ENCODE peak calls at places on chromosome 10, in eight cellular contexts. S, C, F, T, K, V, R and Z are unnamed samples.

GRCh38 chr10:112732277-112732891 is 217.7 kb upstream of the TCF7L2 start:
- DNase-seq in S (peak; percentile 16), C (no peak), F (no peak), T (no peak), K (no peak), V (no peak), R (no peak), Z (no peak)

GRCh38 chr10:15821046-15821683 is 39.1 kb downstream of the MINDY3 start:
- DNase-seq in S (no peak), C (peak; percentile 92), F (no peak), T (no peak), K (no peak), V (no peak), R (no peak), Z (no peak)

GRCh38 chr10:8054243-8054497 is 318 bp upstream of the GATA3 start:
- DNase-seq in S (no peak), C (no peak), F (no peak), T (no peak), K (no peak), V (no peak), R (peak; percentile 58), Z (no peak)

GRCh38 chr10:74293686-74294365 is 142.8 kb downstream of the ADK start:
- DNase-seq in S (peak; percentile 30), C (peak; percentile 47), F (no peak), T (no peak), K (no peak), V (no peak), R (no peak), Z (no peak)

GRCh38 chr10:47404446-47404845 is 20.4 kb upstream of the ZNF488 start:
- DNase-seq in S (no peak), C (no peak), F (no peak), T (no peak), K (no peak), V (no peak), R (no peak), Z (no peak)

GRCh38 chr10:79066460-79067240 is 2.1 kb upstream of the ZMIZ1 start:
- DNase-seq in S (no peak), C (peak; percentile 12), F (no peak), T (no peak), K (peak; percentile 74), V (peak; percentile 69), R (no peak), Z (no peak)

GRCh38 chr10:107918171-107918570 is 753.7 kb upstream of the SORCS1 start:
- DNase-seq in S (no peak), C (no peak), F (no peak), T (no peak), K (no peak), V (no peak), R (no peak), Z (no peak)

GRCh38 chr10:119174109-119174508 is 4.5 kb downstream of the PRDX3 start:
- DNase-seq in S (no peak), C (no peak), F (no peak), T (no peak), K (no peak), V (no peak), R (no peak), Z (no peak)

GRCh38 chr10:24811906-24812305 is 88.2 kb upstream of the ARHGAP21 start:
- DNase-seq in S (no peak), C (no peak), F (no peak), T (no peak), K (no peak), V (no peak), R (no peak), Z (no peak)

GRCh38 chr10:3570855-3571266 is 214.1 kb downstream of the KLF6 start:
- DNase-seq in S (no peak), C (no peak), F (no peak), T (no peak), K (peak; percentile 82), V (no peak), R (no peak), Z (no peak)

GRCh38 chr10:19945275-19945674 is 129.0 kb downstream of the PLXDC2 start:
- DNase-seq in S (peak; percentile 24), C (no peak), F (no peak), T (no peak), K (no peak), V (no peak), R (no peak), Z (peak; percentile 55)

GRCh38 chr10:119222966-119223386 is 15.6 kb downstream of the GRK5 start:
- DNase-seq in S (no peak), C (no peak), F (no peak), T (no peak), K (no peak), V (no peak), R (no peak), Z (no peak)

GRCh38 chr10:58625070-58625469 is 112.4 kb downstream of the BICC1 start:
- DNase-seq in S (no peak), C (no peak), F (no peak), T (no peak), K (no peak), V (no peak), R (no peak), Z (no peak)

GRCh38 chr10:102419561-102420442 is 834 bp upstream of the FBXL15 start:
- DNase-seq in S (peak; percentile 62), C (peak; percentile 69), F (peak; percentile 71), T (peak; percentile 61), K (peak; percentile 70), V (peak; percentile 74), R (no peak), Z (no peak)

GRCh38 chr10:96228408-96229019 is 42.9 kb downstream of the BLNK start:
- DNase-seq in S (no peak), C (no peak), F (peak; percentile 54), T (no peak), K (no peak), V (peak; percentile 44), R (no peak), Z (no peak)

GRCh38 chr10:60827791-60828488 is 49.7 kb downstream of the CDK1 start:
- DNase-seq in S (peak; percentile 39), C (no peak), F (no peak), T (no peak), K (no peak), V (no peak), R (no peak), Z (no peak)

GRCh38 chr10:113047963-113048781 is 98.1 kb downstream of the TCF7L2 start:
- DNase-seq in S (no peak), C (no peak), F (no peak), T (no peak), K (no peak), V (no peak), R (no peak), Z (no peak)

GRCh38 chr10:103929396-103929921 is 11.5 kb upstream of the STN1 start:
- DNase-seq in S (no peak), C (no peak), F (no peak), T (no peak), K (no peak), V (no peak), R (no peak), Z (no peak)

GRCh38 chr10:49153115-49153514 is 19.3 kb upstream of the FAM170B start:
- DNase-seq in S (no peak), C (no peak), F (no peak), T (no peak), K (no peak), V (no peak), R (no peak), Z (no peak)

GRCh38 chr10:117552156-117552620 is 9.6 kb downstream of the EMX2 start:
- DNase-seq in S (no peak), C (no peak), F (no peak), T (no peak), K (no peak), V (no peak), R (no peak), Z (peak; percentile 75)

GRCh38 chr10:16470747-16471146 is 33.9 kb downstream of the PTER start:
- DNase-seq in S (no peak), C (no peak), F (no peak), T (peak; percentile 11), K (no peak), V (no peak), R (no peak), Z (no peak)

GRCh38 chr10:110504111-110504735 is 6.5 kb downstream of the DUSP5 start:
- DNase-seq in S (peak; percentile 65), C (peak; percentile 88), F (peak; percentile 80), T (peak; percentile 26), K (peak; percentile 72), V (peak; percentile 45), R (peak; percentile 69), Z (peak; percentile 54)

GRCh38 chr10:77474386-77474785 is 163.2 kb downstream of the KCNMA1 start:
- DNase-seq in S (no peak), C (no peak), F (no peak), T (no peak), K (no peak), V (no peak), R (no peak), Z (no peak)
- H3K36me3 ChIP-seq in S (no peaks in the 10 kb centered on the region), C (no peaks in the 10 kb centered on the region), F (no peaks in the 10 kb centered on the region), T (no peaks in the 10 kb centered on the region), K (no peaks in the 10 kb centered on the region), V (no peaks in the 10 kb centered on the region), R (no peaks in the 10 kb centered on the region), Z (no peaks in the 10 kb centered on the region)

DNA sequence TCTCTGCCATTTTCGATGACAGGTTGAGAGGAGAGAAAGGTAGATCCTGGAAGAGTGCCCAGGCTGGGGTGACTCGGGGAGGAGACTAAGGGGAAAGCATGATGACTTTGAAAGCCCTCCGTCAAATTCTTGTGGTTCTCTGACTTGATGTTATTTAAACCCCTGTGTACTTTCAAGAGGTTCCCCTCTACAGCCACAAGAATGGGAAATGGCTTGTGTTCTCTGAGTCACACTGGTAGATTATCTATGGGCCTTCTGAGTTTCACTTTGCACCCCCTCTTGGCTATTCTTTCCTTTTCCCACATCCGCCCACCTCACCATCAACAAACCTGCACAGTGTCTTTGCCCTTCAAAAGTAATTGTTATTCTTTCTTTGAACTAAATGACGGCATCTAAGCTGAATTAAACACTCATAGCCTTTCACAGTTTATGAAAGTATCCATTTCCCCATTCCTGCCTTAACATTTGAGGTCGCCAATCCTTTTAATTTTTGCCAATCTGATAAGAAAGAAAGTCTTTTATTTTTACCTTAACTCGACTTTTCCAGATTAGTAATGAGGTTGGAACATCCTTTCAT is 24.1 kb downstream of the PRF1 start:
- DNase-seq in S (no peak), C (peak; percentile 96), F (peak; percentile 76), T (peak; percentile 34), K (peak; percentile 17), V (no peak), R (no peak), Z (no peak)
- H3K4me3 ChIP-seq in S (no peak overlapping the region), C (peak overlapping the region; percentile 14), F (no peak overlapping the region), T (no peak overlapping the region), K (no peak overlapping the region), V (no peak overlapping the region), R (no peak overlapping the region), Z (no peak overlapping the region)

GRCh38 chr10:125060851-125061556 is 99.4 kb downstream of the CTBP2 start:
- DNase-seq in S (peak; percentile 87), C (no peak), F (peak; percentile 88), T (no peak), K (peak; percentile 94), V (peak; percentile 92), R (peak; percentile 92), Z (peak; percentile 79)
- H3K4me1 ChIP-seq in S (peaks cover 96% of the 10 kb centered on the region), C (peaks cover 11% of the 10 kb centered on the region), F (peaks cover 95% of the 10 kb centered on the region), T (peaks cover 11% of the 10 kb centered on the region), K (peaks cover 6% of the 10 kb centered on the region), V (peaks cover 26% of the 10 kb centered on the region), R (peaks cover 97% of the 10 kb centered on the region), Z (peaks cover 44% of the 10 kb centered on the region)

DNA sequence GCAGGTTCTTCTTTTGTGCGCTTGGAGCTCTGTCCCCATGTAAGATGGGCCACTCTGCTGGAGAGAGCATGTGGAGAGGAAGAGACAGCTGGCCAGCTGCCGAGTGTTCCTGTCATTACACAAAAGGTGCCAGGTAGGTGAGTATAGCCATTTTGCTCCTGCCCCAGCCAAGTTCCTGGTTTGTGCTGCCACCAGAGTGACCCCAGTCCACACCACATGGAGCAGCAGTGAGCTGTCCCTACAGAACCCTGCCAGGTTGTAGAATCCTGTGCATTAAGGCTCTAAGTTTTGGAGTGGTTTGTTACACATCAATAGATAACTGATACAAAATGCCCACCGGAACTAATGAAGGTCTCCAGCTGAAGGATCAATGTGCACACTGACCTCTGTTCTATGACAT is 84.6 kb upstream of the GHITM start:
- DNase-seq in S (no peak), C (no peak), F (no peak), T (no peak), K (no peak), V (no peak), R (no peak), Z (no peak)
- H3K36me3 ChIP-seq in S (no peaks in the 10 kb centered on the region), C (no peaks in the 10 kb centered on the region), F (no peaks in the 10 kb centered on the region), T (no peaks in the 10 kb centered on the region), K (no peaks in the 10 kb centered on the region), V (no peaks in the 10 kb centered on the region), R (no peaks in the 10 kb centered on the region), Z (no peaks in the 10 kb centered on the region)